ENCODE peak calls at places on chromosomes 7 and 10, in ten cellular contexts. R is tibial artery; A is activated naive CD8-positive, alpha-beta T cell treated with anti-CD3 and anti-CD28 coated beads, Interleukin-2, amount 50 U/mL, for 24 hours; L is COR-L47; O is activated CD8-positive, alpha-beta memory T cell treated with anti-CD3 and anti-CD28 coated beads for 4 hours; E is amygdala; C is neuronal stem cell; X is NCI-H1417; S is pancreas; D is NCI-H146. Q is an unnamed sample.

GRCh38 chr10:54800677-54801480 is at the start of gene PCDH15:
- DNase-seq in D (peak; percentile 81), L (peak; percentile 92), S (no peak), A (no peak), X (peak; percentile 58), R (no peak), E (no peak), O (no peak), C (peak; percentile 49), Q (no peak)

GRCh38 chr10:80671847-80672246 is 134.1 kb downstream of the SH2D4B start:
- DNase-seq in E (no peak), O (no peak), S (no peak), C (no peak), A (no peak), X (no peak), D (no peak), R (no peak), L (no peak), Q (no peak)

GRCh38 chr7:44145969-44146897 is 5.1 kb upstream of the MYL7 start:
- DNase-seq in C (peak; percentile 77), L (no peak), R (peak; percentile 67), E (peak; percentile 26), A (peak; percentile 65), D (no peak), X (no peak), O (peak; percentile 19), S (peak; percentile 88), Q (peak; percentile 22)

GRCh38 chr10:120503695-120504094 is 46.7 kb downstream of the PLPP4 start:
- DNase-seq in A (no peak), R (no peak), O (no peak), S (no peak), X (no peak), L (no peak), C (no peak), E (no peak), D (no peak), Q (no peak)

GRCh38 chr10:124336186-124336585 is 82.5 kb downstream of the OAT start:
- DNase-seq in O (no peak), A (no peak), C (no peak), D (no peak), R (no peak), E (no peak), L (no peak), S (no peak), X (no peak), Q (peak; percentile 35)

GRCh38 chr10:95628786-95629185 is 27.7 kb downstream of the ALDH18A1 start:
- DNase-seq in E (no peak), R (no peak), C (no peak), S (no peak), D (no peak), L (no peak), A (no peak), O (no peak), X (no peak), Q (no peak)

GRCh38 chr10:122435212-122435827 is 19.1 kb upstream of the ARMS2 start:
- DNase-seq in O (no peak), L (peak; percentile 13), X (no peak), D (peak; percentile 16), A (no peak), E (no peak), R (no peak), S (no peak), C (peak; percentile 8), Q (no peak)

GRCh38 chr10:49353026-49353894 is 42.6 kb downstream of the DRGX start:
- DNase-seq in C (no peak), R (no peak), E (no peak), A (no peak), D (no peak), L (no peak), X (no peak), S (no peak), O (no peak), Q (no peak)

GRCh38 chr10:16606923-16607322 is 85.2 kb upstream of the C1QL3 start:
- DNase-seq in X (no peak), C (no peak), D (no peak), S (no peak), R (no peak), A (no peak), L (no peak), E (no peak), O (no peak), Q (no peak)

GRCh38 chr7:42661312-42661711 is 250.6 kb downstream of the C7orf25 start:
- DNase-seq in E (no peak), R (no peak), A (no peak), S (no peak), O (no peak), C (no peak), X (no peak), L (no peak), D (no peak), Q (peak; percentile 51)

GRCh38 chr7:19747740-19748339 is 25.6 kb downstream of the TMEM196 start:
- DNase-seq in C (peak; percentile 37), L (peak; percentile 56), D (peak; percentile 69), A (no peak), S (no peak), X (peak; percentile 30), E (no peak), R (no peak), O (no peak), Q (peak; percentile 1)

GRCh38 chr10:74988055-74988773 is 123.2 kb upstream of the SAMD8 start:
- DNase-seq in L (no peak), O (no peak), D (no peak), S (no peak), X (no peak), C (no peak), E (no peak), A (no peak), R (no peak), Q (no peak)

GRCh38 chr7:5231811-5232484 is 41.9 kb downstream of the WIPI2 start:
- DNase-seq in E (no peak), R (no peak), S (peak; percentile 31), A (no peak), O (no peak), X (no peak), D (no peak), C (no peak), L (no peak), Q (no peak)